ENCODE peak calls at places on chromosomes 1 and 21, in nine cellular contexts. One of them, this sample, is unnamed.

GRCh38 chr1:6477039-6477820 is 11.3 kb upstream of the TNFRSF25 start:
- DNase-seq in heart right ventricle: no peak
- DNase-seq in right atrium auricular region: no peak
- DNase-seq in A549: no peak
- DNase-seq in body of pancreas: no peak
- DNase-seq in NB4: no peak
- DNase-seq in cardiac fibroblast: no peak
- DNase-seq in uterus: no peak
- DNase-seq in Caco-2: peak
- DNase-seq in this sample: no peak

GRCh38 chr21:20783611-20784010 is 214.6 kb upstream of the NCAM2 start:
- DNase-seq in heart right ventricle: no peak
- DNase-seq in right atrium auricular region: no peak
- DNase-seq in A549: no peak
- DNase-seq in body of pancreas: no peak
- DNase-seq in NB4: no peak
- DNase-seq in cardiac fibroblast: no peak
- DNase-seq in uterus: no peak
- DNase-seq in Caco-2: no peak
- DNase-seq in this sample: no peak

GRCh38 chr1:205226868-205227583 is 720 bp upstream of the TMCC2 start:
- DNase-seq in heart right ventricle: no peak
- DNase-seq in right atrium auricular region: no peak
- DNase-seq in A549: peak
- DNase-seq in body of pancreas: no peak
- DNase-seq in NB4: no peak
- DNase-seq in cardiac fibroblast: peak
- DNase-seq in uterus: peak
- DNase-seq in Caco-2: no peak
- DNase-seq in this sample: peak

GRCh38 chr1:180921386-180921785 is 8.7 kb downstream of the KIAA1614 start:
- DNase-seq in heart right ventricle: no peak
- DNase-seq in right atrium auricular region: no peak
- DNase-seq in A549: no peak
- DNase-seq in body of pancreas: no peak
- DNase-seq in NB4: no peak
- DNase-seq in cardiac fibroblast: no peak
- DNase-seq in uterus: no peak
- DNase-seq in Caco-2: no peak
- DNase-seq in this sample: no peak

GRCh38 chr1:30476476-30476875 is 246.9 kb downstream of the MATN1 start:
- DNase-seq in heart right ventricle: no peak
- DNase-seq in right atrium auricular region: no peak
- DNase-seq in A549: no peak
- DNase-seq in body of pancreas: no peak
- DNase-seq in NB4: no peak
- DNase-seq in cardiac fibroblast: no peak
- DNase-seq in uterus: no peak
- DNase-seq in Caco-2: no peak
- DNase-seq in this sample: no peak

GRCh38 chr21:31398574-31398973 is 54.5 kb upstream of the TIAM1 start:
- DNase-seq in heart right ventricle: no peak
- DNase-seq in right atrium auricular region: no peak
- DNase-seq in A549: no peak
- DNase-seq in body of pancreas: no peak
- DNase-seq in NB4: no peak
- DNase-seq in cardiac fibroblast: no peak
- DNase-seq in uterus: no peak
- DNase-seq in Caco-2: no peak
- DNase-seq in this sample: no peak

GRCh38 chr1:42748461-42749410 is 8.7 kb upstream of the CLDN19 start:
- DNase-seq in heart right ventricle: no peak
- DNase-seq in right atrium auricular region: no peak
- DNase-seq in A549: no peak
- DNase-seq in body of pancreas: no peak
- DNase-seq in NB4: no peak
- DNase-seq in cardiac fibroblast: no peak
- DNase-seq in uterus: no peak
- DNase-seq in Caco-2: peak
- DNase-seq in this sample: no peak

GRCh38 chr1:156511656-156512055 is 11.1 kb upstream of the MEF2D start:
- DNase-seq in heart right ventricle: no peak
- DNase-seq in right atrium auricular region: no peak
- DNase-seq in A549: peak
- DNase-seq in body of pancreas: no peak
- DNase-seq in NB4: no peak
- DNase-seq in cardiac fibroblast: peak
- DNase-seq in uterus: no peak
- DNase-seq in Caco-2: no peak
- DNase-seq in this sample: no peak

GRCh38 chr1:40232444-40232843 is 15.3 kb upstream of the TMCO2 start:
- DNase-seq in heart right ventricle: no peak
- DNase-seq in right atrium auricular region: no peak
- DNase-seq in A549: no peak
- DNase-seq in body of pancreas: no peak
- DNase-seq in NB4: no peak
- DNase-seq in cardiac fibroblast: no peak
- DNase-seq in uterus: no peak
- DNase-seq in Caco-2: no peak
- DNase-seq in this sample: no peak

GRCh38 chr1:68525781-68526180 is 28.9 kb upstream of the DEPDC1 start:
- DNase-seq in heart right ventricle: no peak
- DNase-seq in right atrium auricular region: no peak
- DNase-seq in A549: no peak
- DNase-seq in body of pancreas: no peak
- DNase-seq in NB4: no peak
- DNase-seq in cardiac fibroblast: no peak
- DNase-seq in uterus: no peak
- DNase-seq in Caco-2: no peak
- DNase-seq in this sample: no peak

GRCh38 chr1:10829965-10830515 is 33.6 kb upstream of the CASZ1 start:
- DNase-seq in heart right ventricle: no peak
- DNase-seq in right atrium auricular region: no peak
- DNase-seq in A549: no peak
- DNase-seq in body of pancreas: no peak
- DNase-seq in NB4: no peak
- DNase-seq in cardiac fibroblast: no peak
- DNase-seq in uterus: no peak
- DNase-seq in Caco-2: no peak
- DNase-seq in this sample: no peak

GRCh38 chr1:155529929-155530328 is 32.7 kb downstream of the ASH1L start:
- DNase-seq in heart right ventricle: no peak
- DNase-seq in right atrium auricular region: no peak
- DNase-seq in A549: no peak
- DNase-seq in body of pancreas: no peak
- DNase-seq in NB4: no peak
- DNase-seq in cardiac fibroblast: no peak
- DNase-seq in uterus: no peak
- DNase-seq in Caco-2: no peak
- DNase-seq in this sample: no peak

GRCh38 chr1:63731117-63732043 is 42.4 kb upstream of the ROR1 start:
- DNase-seq in heart right ventricle: no peak
- DNase-seq in right atrium auricular region: no peak
- DNase-seq in A549: peak
- DNase-seq in body of pancreas: no peak
- DNase-seq in NB4: no peak
- DNase-seq in cardiac fibroblast: peak
- DNase-seq in uterus: no peak
- DNase-seq in Caco-2: no peak
- DNase-seq in this sample: peak

GRCh38 chr1:32898958-32899357 is 2.2 kb downstream of the TMEM54 start:
- DNase-seq in heart right ventricle: no peak
- DNase-seq in right atrium auricular region: no peak
- DNase-seq in A549: no peak
- DNase-seq in body of pancreas: no peak
- DNase-seq in NB4: no peak
- DNase-seq in cardiac fibroblast: no peak
- DNase-seq in uterus: no peak
- DNase-seq in Caco-2: no peak
- DNase-seq in this sample: no peak

GRCh38 chr1:36172983-36173382 is 17.0 kb downstream of the MAP7D1 start:
- DNase-seq in heart right ventricle: no peak
- DNase-seq in right atrium auricular region: no peak
- DNase-seq in A549: no peak
- DNase-seq in body of pancreas: no peak
- DNase-seq in NB4: no peak
- DNase-seq in cardiac fibroblast: peak
- DNase-seq in uterus: no peak
- DNase-seq in Caco-2: no peak
- DNase-seq in this sample: peak

GRCh38 chr1:182391028-182391361 is 595 bp downstream of the GLUL start:
- DNase-seq in heart right ventricle: no peak
- DNase-seq in right atrium auricular region: no peak
- DNase-seq in A549: no peak
- DNase-seq in body of pancreas: no peak
- DNase-seq in NB4: no peak
- DNase-seq in cardiac fibroblast: no peak
- DNase-seq in uterus: no peak
- DNase-seq in Caco-2: peak
- DNase-seq in this sample: no peak

GRCh38 chr1:86640161-86640560 is 64.2 kb upstream of the SH3GLB1 start:
- DNase-seq in heart right ventricle: no peak
- DNase-seq in right atrium auricular region: no peak
- DNase-seq in A549: no peak
- DNase-seq in body of pancreas: no peak
- DNase-seq in NB4: no peak
- DNase-seq in cardiac fibroblast: peak
- DNase-seq in uterus: no peak
- DNase-seq in Caco-2: no peak
- DNase-seq in this sample: no peak
- TF ChIP-seq CTCF in heart right ventricle: no peak
- TF ChIP-seq CTCF in right atrium auricular region: no peak
- TF ChIP-seq CTCF in A549: no peak
- TF ChIP-seq CTCF in body of pancreas: no peak
- TF ChIP-seq CTCF in NB4: no peak
- TF ChIP-seq CTCF in cardiac fibroblast: no peak
- TF ChIP-seq CTCF in uterus: no peak
- TF ChIP-seq CTCF in Caco-2: no peak
- TF ChIP-seq CTCF in this sample: no peak

DNA sequence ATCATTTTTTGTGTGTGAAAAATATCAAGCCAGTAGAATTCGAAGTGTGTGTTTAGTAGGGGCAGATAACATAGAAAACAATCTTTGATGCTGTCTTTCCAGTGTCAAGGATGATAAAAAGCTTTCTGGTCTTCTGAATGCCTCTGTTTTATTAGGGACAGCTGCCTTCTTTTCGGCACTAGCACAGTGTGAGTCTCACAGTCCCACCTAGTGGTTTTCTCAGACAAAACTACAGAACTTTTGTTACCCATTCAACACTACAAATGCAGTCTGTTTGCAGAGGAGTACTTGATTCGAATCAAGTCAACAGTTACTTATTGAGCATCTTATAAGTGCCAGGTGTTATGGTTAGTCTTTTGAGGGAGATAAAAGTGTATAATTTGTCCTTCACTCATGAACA is 30.6 kb upstream of the MCOLN3 start:
- DNase-seq in heart right ventricle: no peak
- DNase-seq in right atrium auricular region: no peak
- DNase-seq in A549: peak
- DNase-seq in body of pancreas: no peak
- DNase-seq in NB4: no peak
- DNase-seq in cardiac fibroblast: peak
- DNase-seq in uterus: no peak
- DNase-seq in Caco-2: no peak
- DNase-seq in this sample: peak
- TF ChIP-seq CTCF in heart right ventricle: no peak
- TF ChIP-seq CTCF in right atrium auricular region: no peak
- TF ChIP-seq CTCF in A549: no peak
- TF ChIP-seq CTCF in body of pancreas: peak
- TF ChIP-seq CTCF in NB4: no peak
- TF ChIP-seq CTCF in cardiac fibroblast: peak
- TF ChIP-seq CTCF in uterus: peak
- TF ChIP-seq CTCF in Caco-2: peak
- TF ChIP-seq CTCF in this sample: peak

DNA sequence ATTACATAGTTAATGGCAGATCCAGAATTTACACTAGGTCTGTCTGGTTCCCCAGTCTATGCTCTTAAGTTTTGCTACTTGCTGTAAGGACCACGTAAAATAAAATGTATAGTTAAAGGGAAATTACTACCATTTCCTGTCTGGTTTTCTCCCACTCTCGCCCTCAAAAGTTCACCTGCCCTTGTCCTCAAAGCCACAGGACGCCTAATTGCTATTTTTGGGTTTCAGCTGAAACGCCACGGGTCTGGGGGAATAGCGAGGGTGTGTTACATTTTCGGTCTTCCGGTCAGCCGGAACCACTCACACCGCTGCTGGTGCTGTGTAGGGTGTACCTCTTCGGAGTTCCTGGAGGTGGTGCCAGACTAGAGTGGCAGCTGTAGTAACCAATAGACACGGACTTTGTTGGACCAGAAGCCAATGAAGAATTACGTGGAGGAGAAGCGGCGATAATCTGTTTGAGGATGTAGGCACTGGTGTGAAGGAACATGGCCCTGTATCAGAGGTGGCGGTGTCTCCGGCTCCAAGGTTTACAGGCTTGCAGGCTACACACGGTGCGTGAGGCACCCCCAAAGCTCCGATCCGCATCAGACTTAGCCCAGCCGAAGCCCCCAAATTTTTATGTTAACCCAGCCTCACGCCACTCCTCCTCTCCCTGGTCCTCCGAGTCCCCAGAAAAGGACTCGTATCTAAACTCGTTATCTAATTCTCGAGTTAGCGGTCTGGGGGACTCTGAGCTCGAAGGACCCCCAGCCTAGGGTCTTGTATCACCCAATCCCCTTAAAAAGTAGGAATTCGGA is at the start of gene TARS2:
- DNase-seq in heart right ventricle: peak
- DNase-seq in right atrium auricular region: peak
- DNase-seq in A549: peak
- DNase-seq in body of pancreas: peak
- DNase-seq in NB4: peak
- DNase-seq in cardiac fibroblast: peak
- DNase-seq in uterus: peak
- DNase-seq in Caco-2: peak
- DNase-seq in this sample: peak
- TF ChIP-seq CTCF in heart right ventricle: no peak
- TF ChIP-seq CTCF in right atrium auricular region: no peak
- TF ChIP-seq CTCF in A549: no peak
- TF ChIP-seq CTCF in body of pancreas: peak
- TF ChIP-seq CTCF in NB4: no peak
- TF ChIP-seq CTCF in cardiac fibroblast: peak
- TF ChIP-seq CTCF in uterus: peak
- TF ChIP-seq CTCF in Caco-2: no peak
- TF ChIP-seq CTCF in this sample: peak

DNA sequence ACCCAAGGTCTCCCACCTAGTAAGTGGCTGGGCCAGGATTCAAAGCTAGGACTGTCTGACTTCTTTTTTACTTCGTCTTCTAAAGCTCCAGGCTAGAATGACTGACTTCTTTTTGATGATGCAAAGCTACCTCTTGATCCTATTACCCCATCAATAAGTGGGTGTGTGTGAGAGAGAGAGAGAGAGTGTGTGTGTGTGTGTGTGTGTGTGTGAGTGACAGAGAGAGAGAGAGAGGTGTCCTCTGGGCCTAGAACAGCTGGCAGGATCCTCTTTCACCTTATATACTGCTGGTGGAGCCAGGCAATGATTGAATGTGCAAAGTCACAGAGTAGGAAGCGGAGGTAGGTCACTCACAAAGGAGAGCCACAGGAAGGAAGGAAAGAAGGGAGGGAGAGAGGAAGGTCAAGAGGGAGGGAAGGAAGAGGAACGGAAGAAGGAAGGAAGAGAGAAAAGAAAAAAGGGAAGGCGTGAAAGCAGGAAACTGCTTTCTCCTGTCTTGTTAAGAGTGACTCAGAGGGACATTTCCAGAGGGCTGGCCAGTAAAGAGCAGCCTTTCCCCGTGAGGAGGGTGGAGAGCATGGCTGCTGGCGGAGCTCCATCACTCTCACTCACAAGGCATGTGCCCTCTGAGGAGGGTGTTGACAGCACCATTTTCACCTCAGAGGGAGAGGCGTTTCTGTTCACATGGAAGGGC is 68.9 kb downstream of the CDC7 start:
- DNase-seq in heart right ventricle: peak
- DNase-seq in right atrium auricular region: peak
- DNase-seq in A549: peak
- DNase-seq in body of pancreas: no peak
- DNase-seq in NB4: peak
- DNase-seq in cardiac fibroblast: peak
- DNase-seq in uterus: peak
- DNase-seq in Caco-2: no peak
- DNase-seq in this sample: peak
- TF ChIP-seq CTCF in heart right ventricle: no peak
- TF ChIP-seq CTCF in right atrium auricular region: no peak
- TF ChIP-seq CTCF in A549: no peak
- TF ChIP-seq CTCF in body of pancreas: no peak
- TF ChIP-seq CTCF in NB4: no peak
- TF ChIP-seq CTCF in cardiac fibroblast: no peak
- TF ChIP-seq CTCF in uterus: no peak
- TF ChIP-seq CTCF in Caco-2: no peak
- TF ChIP-seq CTCF in this sample: no peak

This sample was measured in HFFc6.